ENCODE peak calls at places on chromosomes 7 and 10, in five cellular contexts. One of them, this sample, is unnamed.

GRCh38 chr7:40199076-40199802 is 64.4 kb downstream of the SUGCT start:
- DNase-seq in psoas muscle: no peak
- DNase-seq in left ventricle myocardium inferior: no peak
- DNase-seq in vagina: no peak
- DNase-seq in CD4-positive, alpha-beta memory T cell: no peak
- DNase-seq in this sample: no peak

GRCh38 chr7:130242198-130243014 is 24.3 kb upstream of the CPA2 start:
- DNase-seq in psoas muscle: peak; percentile 69
- DNase-seq in CD4-positive, alpha-beta memory T cell: peak; percentile 21
- DNase-seq in left ventricle myocardium inferior: peak; percentile 43
- DNase-seq in vagina: no peak
- DNase-seq in this sample: no peak

GRCh38 chr10:126198681-126199080 is 189.6 kb downstream of the ADAM12 start:
- DNase-seq in psoas muscle: no peak
- DNase-seq in vagina: no peak
- DNase-seq in CD4-positive, alpha-beta memory T cell: no peak
- DNase-seq in left ventricle myocardium inferior: no peak
- DNase-seq in this sample: no peak

GRCh38 chr7:127057918-127058317 is 194.8 kb downstream of the GRM8 start:
- DNase-seq in vagina: no peak
- DNase-seq in left ventricle myocardium inferior: no peak
- DNase-seq in CD4-positive, alpha-beta memory T cell: no peak
- DNase-seq in psoas muscle: no peak
- DNase-seq in this sample: no peak

GRCh38 chr10:47013469-47014169 is 102.4 kb downstream of the PTPN20 start:
- DNase-seq in psoas muscle: peak; percentile 75
- DNase-seq in left ventricle myocardium inferior: no peak
- DNase-seq in CD4-positive, alpha-beta memory T cell: no peak
- DNase-seq in vagina: no peak
- DNase-seq in this sample: no peak

GRCh38 chr7:133491846-133492652 is 239.2 kb downstream of the EXOC4 start:
- DNase-seq in psoas muscle: no peak
- DNase-seq in left ventricle myocardium inferior: no peak
- DNase-seq in vagina: no peak
- DNase-seq in CD4-positive, alpha-beta memory T cell: no peak
- DNase-seq in this sample: no peak

GRCh38 chr7:2734761-2735571 is 47.0 kb downstream of the AMZ1 start:
- DNase-seq in left ventricle myocardium inferior: peak; percentile 60
- DNase-seq in vagina: no peak
- DNase-seq in CD4-positive, alpha-beta memory T cell: no peak
- DNase-seq in psoas muscle: no peak
- DNase-seq in this sample: no peak

GRCh38 chr10:83089335-83089734 is 1050.0 kb upstream of the GHITM start:
- DNase-seq in left ventricle myocardium inferior: no peak
- DNase-seq in psoas muscle: no peak
- DNase-seq in CD4-positive, alpha-beta memory T cell: no peak
- DNase-seq in vagina: no peak
- DNase-seq in this sample: no peak

GRCh38 chr10:76301950-76302349 is 870.5 kb downstream of the LRMDA start:
- DNase-seq in psoas muscle: no peak
- DNase-seq in left ventricle myocardium inferior: no peak
- DNase-seq in vagina: no peak
- DNase-seq in CD4-positive, alpha-beta memory T cell: no peak
- DNase-seq in this sample: no peak

DNA sequence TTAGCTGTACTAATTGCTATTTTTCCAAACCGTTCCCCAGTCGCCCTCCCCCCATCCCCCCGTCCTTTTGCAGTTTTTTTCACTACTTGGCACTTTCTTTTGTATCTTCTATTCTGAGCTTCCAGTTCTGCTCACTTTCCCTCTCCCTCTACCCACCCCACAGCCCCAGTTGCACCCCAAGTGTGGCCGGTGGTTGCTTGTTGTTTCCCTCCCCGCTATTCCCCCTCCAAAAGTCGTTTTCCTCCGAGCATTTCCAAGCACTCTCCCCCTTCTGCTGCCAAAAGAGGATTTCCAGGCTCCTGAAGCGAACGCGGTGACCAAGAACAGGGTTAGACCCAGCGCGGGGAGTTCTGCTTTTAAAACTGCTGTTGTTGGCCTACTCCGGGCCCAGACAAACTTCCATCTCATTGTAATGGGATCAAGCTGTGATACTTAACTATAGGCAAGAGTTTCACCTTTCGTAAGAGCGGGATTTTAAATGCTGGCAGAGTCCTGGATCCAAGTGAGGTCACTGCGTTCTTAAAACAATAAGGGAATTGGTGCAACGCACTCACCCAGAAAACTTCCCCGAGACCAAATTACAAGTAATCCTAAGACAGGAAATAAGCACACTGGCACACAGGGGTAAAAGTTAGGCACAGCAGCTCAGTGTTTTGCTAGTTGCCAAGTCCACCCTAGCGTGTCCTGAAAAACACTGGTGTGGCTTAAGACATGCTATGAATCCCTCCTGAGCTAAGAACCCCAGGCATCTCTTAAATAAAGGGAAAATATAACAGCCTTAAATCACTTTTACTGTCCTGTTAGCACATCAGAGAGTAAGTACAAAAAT is 1.5 kb upstream of the RGS10 start:
- DNase-seq in left ventricle myocardium inferior: no peak
- DNase-seq in vagina: no peak
- DNase-seq in CD4-positive, alpha-beta memory T cell: no peak
- DNase-seq in psoas muscle: no peak
- DNase-seq in this sample: no peak
- H3K27ac ChIP-seq in left ventricle myocardium inferior: no peak overlapping the region
- H3K27ac ChIP-seq in vagina: peak overlapping the region; percentile 87
- H3K27ac ChIP-seq in CD4-positive, alpha-beta memory T cell: no peak overlapping the region
- H3K27ac ChIP-seq in psoas muscle: no peak overlapping the region
- H3K27ac ChIP-seq in this sample: no peak overlapping the region

DNA sequence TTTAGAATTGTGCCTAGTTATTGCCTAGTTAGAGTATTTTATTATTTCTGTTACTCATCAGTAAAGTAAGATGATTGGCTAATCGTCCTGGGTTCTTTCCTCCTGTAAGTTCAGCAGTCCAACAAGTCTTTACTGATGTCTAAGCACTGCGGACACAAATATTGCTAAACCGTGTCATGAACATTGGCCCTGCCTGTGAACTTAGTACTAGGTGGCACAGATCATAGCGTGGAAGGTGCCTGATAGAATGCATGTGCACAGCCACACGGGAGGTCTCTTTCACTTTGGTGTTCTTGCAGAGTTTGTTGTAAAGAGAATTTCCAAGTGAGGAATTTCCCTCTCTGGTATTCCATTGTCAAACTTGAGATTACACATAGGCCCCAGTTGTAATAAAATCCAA is 38.0 kb downstream of the RBM33 start:
- DNase-seq in psoas muscle: no peak
- DNase-seq in left ventricle myocardium inferior: no peak
- DNase-seq in CD4-positive, alpha-beta memory T cell: no peak
- DNase-seq in vagina: no peak
- DNase-seq in this sample: no peak
- H3K27ac ChIP-seq in psoas muscle: no peak overlapping the region
- H3K27ac ChIP-seq in left ventricle myocardium inferior: no peak overlapping the region
- H3K27ac ChIP-seq in CD4-positive, alpha-beta memory T cell: no peak overlapping the region
- H3K27ac ChIP-seq in vagina: no peak overlapping the region
- H3K27ac ChIP-seq in this sample: no peak overlapping the region

GRCh38 chr7:82317257-82317721 is 126.3 kb downstream of the CACNA2D1 start:
- DNase-seq in CD4-positive, alpha-beta memory T cell: no peak
- DNase-seq in left ventricle myocardium inferior: no peak
- DNase-seq in vagina: no peak
- DNase-seq in psoas muscle: no peak
- DNase-seq in this sample: no peak
- H3K27ac ChIP-seq in CD4-positive, alpha-beta memory T cell: no peak overlapping the region
- H3K27ac ChIP-seq in left ventricle myocardium inferior: peak overlapping the region; percentile 81
- H3K27ac ChIP-seq in vagina: no peak overlapping the region
- H3K27ac ChIP-seq in psoas muscle: peak overlapping the region; percentile 85
- H3K27ac ChIP-seq in this sample: no peak overlapping the region

DNA sequence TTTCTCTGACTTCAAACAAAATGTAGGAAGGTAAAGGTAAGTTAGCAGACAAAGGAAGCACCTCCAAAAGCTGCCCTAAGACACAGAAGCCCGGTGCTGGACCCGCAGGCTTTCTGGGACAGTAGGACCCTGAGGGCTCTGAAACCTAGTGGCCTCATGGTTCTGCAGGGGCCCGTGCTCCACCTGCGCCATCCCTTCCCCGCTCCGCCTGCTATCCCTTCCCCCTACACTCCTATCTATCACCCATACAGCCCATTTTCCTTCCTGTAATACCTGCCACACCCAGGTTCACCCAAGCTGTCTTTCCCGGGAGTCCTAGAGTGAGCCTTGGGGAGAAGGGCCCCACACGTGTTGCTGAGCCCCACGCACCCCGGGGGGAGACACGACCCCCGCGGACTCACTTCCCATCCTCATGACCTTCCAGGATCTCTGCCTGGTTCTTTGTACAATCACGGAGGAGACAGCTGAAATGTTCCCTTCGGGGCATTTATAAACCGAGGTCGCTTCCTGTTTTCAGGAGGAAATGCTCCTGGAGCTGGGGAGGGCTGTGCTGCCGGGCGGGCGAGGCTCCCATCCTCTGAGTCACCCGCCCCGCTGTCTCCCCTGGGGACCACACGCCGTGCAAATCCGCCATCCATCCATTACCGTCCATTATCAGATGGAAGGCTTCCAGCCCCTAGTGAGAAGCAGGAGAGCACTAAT is 251.7 kb upstream of the PITRM1 start:
- DNase-seq in CD4-positive, alpha-beta memory T cell: no peak
- DNase-seq in left ventricle myocardium inferior: peak; percentile 75
- DNase-seq in psoas muscle: peak; percentile 79
- DNase-seq in vagina: no peak
- DNase-seq in this sample: no peak
- H3K27ac ChIP-seq in CD4-positive, alpha-beta memory T cell: no peak overlapping the region
- H3K27ac ChIP-seq in left ventricle myocardium inferior: peak overlapping the region; percentile 85
- H3K27ac ChIP-seq in psoas muscle: peak overlapping the region; percentile 74
- H3K27ac ChIP-seq in vagina: no peak overlapping the region
- H3K27ac ChIP-seq in this sample: no peak overlapping the region

This sample was measured in substantia nigra.